ENCODE peak calls at places on chromosomes 6 and 20, in eight cellular contexts. One of them, this sample, is unnamed.

GRCh38 chr6:165884813-165885765 is 222.0 kb upstream of the PDE10A start:
- DNase-seq in uterus: peak; percentile 81
- DNase-seq in cardiac fibroblast: peak; percentile 78
- DNase-seq in fibroblast of pulmonary artery: peak; percentile 79
- DNase-seq in ascending aorta: no peak
- DNase-seq in GM23338: peak; percentile 94
- DNase-seq in brain microvascular endothelial cell: peak; percentile 70
- DNase-seq in tibial nerve: peak; percentile 89
- DNase-seq in this sample: no peak

GRCh38 chr6:6851059-6851658 is 256.6 kb upstream of the RREB1 start:
- DNase-seq in cardiac fibroblast: peak; percentile 95
- DNase-seq in ascending aorta: no peak
- DNase-seq in tibial nerve: peak; percentile 49
- DNase-seq in GM23338: no peak
- DNase-seq in uterus: peak; percentile 37
- DNase-seq in fibroblast of pulmonary artery: peak; percentile 99
- DNase-seq in brain microvascular endothelial cell: peak; percentile 97
- DNase-seq in this sample: peak; percentile 95

GRCh38 chr6:154478691-154479090 is 31.8 kb downstream of the CNKSR3 start:
- DNase-seq in GM23338: no peak
- DNase-seq in brain microvascular endothelial cell: no peak
- DNase-seq in tibial nerve: no peak
- DNase-seq in ascending aorta: no peak
- DNase-seq in uterus: no peak
- DNase-seq in cardiac fibroblast: no peak
- DNase-seq in fibroblast of pulmonary artery: no peak
- DNase-seq in this sample: no peak

GRCh38 chr20:42747765-42748411 is 441.8 kb downstream of the PTPRT start:
- DNase-seq in cardiac fibroblast: no peak
- DNase-seq in GM23338: no peak
- DNase-seq in fibroblast of pulmonary artery: no peak
- DNase-seq in tibial nerve: no peak
- DNase-seq in brain microvascular endothelial cell: no peak
- DNase-seq in uterus: no peak
- DNase-seq in ascending aorta: no peak
- DNase-seq in this sample: no peak

GRCh38 chr20:37226889-37227288 is 34.7 kb downstream of the GHRH start:
- DNase-seq in cardiac fibroblast: no peak
- DNase-seq in ascending aorta: no peak
- DNase-seq in brain microvascular endothelial cell: no peak
- DNase-seq in GM23338: no peak
- DNase-seq in tibial nerve: peak; percentile 47
- DNase-seq in uterus: peak; percentile 39
- DNase-seq in fibroblast of pulmonary artery: peak; percentile 16
- DNase-seq in this sample: no peak

GRCh38 chr6:56364482-56365313 is 117.3 kb upstream of the COL21A1 start:
- DNase-seq in uterus: no peak
- DNase-seq in GM23338: no peak
- DNase-seq in fibroblast of pulmonary artery: peak; percentile 84
- DNase-seq in cardiac fibroblast: peak; percentile 88
- DNase-seq in brain microvascular endothelial cell: peak; percentile 51
- DNase-seq in ascending aorta: no peak
- DNase-seq in tibial nerve: no peak
- DNase-seq in this sample: peak; percentile 80

GRCh38 chr6:157649311-157650260 is 173.5 kb upstream of the SNX9 start:
- DNase-seq in brain microvascular endothelial cell: no peak
- DNase-seq in tibial nerve: no peak
- DNase-seq in cardiac fibroblast: no peak
- DNase-seq in uterus: no peak
- DNase-seq in GM23338: no peak
- DNase-seq in ascending aorta: no peak
- DNase-seq in fibroblast of pulmonary artery: no peak
- DNase-seq in this sample: no peak

GRCh38 chr6:155038527-155038926 is 43.4 kb downstream of the TIAM2 start:
- DNase-seq in ascending aorta: no peak
- DNase-seq in uterus: no peak
- DNase-seq in fibroblast of pulmonary artery: no peak
- DNase-seq in tibial nerve: no peak
- DNase-seq in cardiac fibroblast: no peak
- DNase-seq in brain microvascular endothelial cell: no peak
- DNase-seq in GM23338: no peak
- DNase-seq in this sample: no peak

GRCh38 chr6:137975058-137975940 is 108.2 kb downstream of the TNFAIP3 start:
- DNase-seq in tibial nerve: no peak
- DNase-seq in GM23338: peak; percentile 27
- DNase-seq in fibroblast of pulmonary artery: peak; percentile 62
- DNase-seq in uterus: no peak
- DNase-seq in cardiac fibroblast: peak; percentile 66
- DNase-seq in brain microvascular endothelial cell: no peak
- DNase-seq in ascending aorta: no peak
- DNase-seq in this sample: no peak
- H3K4me3 ChIP-seq in tibial nerve: no peak overlapping the region
- H3K4me3 ChIP-seq in GM23338: no peak overlapping the region
- H3K4me3 ChIP-seq in fibroblast of pulmonary artery: no peak overlapping the region
- H3K4me3 ChIP-seq in uterus: no peak overlapping the region
- H3K4me3 ChIP-seq in cardiac fibroblast: no peak overlapping the region
- H3K4me3 ChIP-seq in brain microvascular endothelial cell: no peak overlapping the region
- H3K4me3 ChIP-seq in ascending aorta: no peak overlapping the region
- H3K4me3 ChIP-seq in this sample: no peak overlapping the region

DNA sequence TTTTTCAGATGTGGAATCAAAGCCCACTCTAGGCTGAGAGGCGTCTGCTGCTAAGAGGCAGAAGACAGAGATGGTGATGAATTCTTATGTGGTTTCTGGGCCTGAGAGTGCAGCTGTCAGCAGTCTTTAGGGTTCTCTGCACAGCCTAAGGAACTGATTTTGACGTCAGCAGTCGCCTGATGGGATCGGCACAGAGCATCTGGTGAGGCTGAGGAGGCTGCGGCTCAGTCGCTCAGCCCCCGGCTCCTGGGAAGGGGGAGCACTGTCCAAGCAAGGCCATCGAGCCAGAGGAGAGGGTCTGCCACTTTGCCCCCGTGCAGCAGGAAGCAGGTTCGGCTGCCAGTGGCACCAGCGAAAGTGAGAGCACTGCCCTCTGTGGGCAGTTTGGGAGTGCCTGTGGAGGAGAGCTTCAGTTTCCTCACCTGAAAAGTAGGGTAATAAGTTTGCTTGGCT is 92.5 kb downstream of the TCP11 start:
- DNase-seq in GM23338: peak; percentile 56
- DNase-seq in uterus: no peak
- DNase-seq in cardiac fibroblast: peak; percentile 21
- DNase-seq in ascending aorta: no peak
- DNase-seq in fibroblast of pulmonary artery: peak; percentile 68
- DNase-seq in brain microvascular endothelial cell: no peak
- DNase-seq in tibial nerve: no peak
- DNase-seq in this sample: no peak
- TF ChIP-seq CTCF in GM23338: peak; percentile 44
- TF ChIP-seq CTCF in uterus: peak; percentile 41
- TF ChIP-seq CTCF in cardiac fibroblast: peak; percentile 11
- TF ChIP-seq CTCF in ascending aorta: peak; percentile 30
- TF ChIP-seq CTCF in fibroblast of pulmonary artery: peak; percentile 47
- TF ChIP-seq CTCF in brain microvascular endothelial cell: peak; percentile 43
- TF ChIP-seq CTCF in tibial nerve: peak; percentile 25
- TF ChIP-seq CTCF in this sample: peak; percentile 46

GRCh38 chr20:58694241-58695083 is 1.9 kb downstream of the NPEPL1 start:
- DNase-seq in ascending aorta: no peak
- DNase-seq in cardiac fibroblast: no peak
- DNase-seq in fibroblast of pulmonary artery: no peak
- DNase-seq in uterus: no peak
- DNase-seq in brain microvascular endothelial cell: no peak
- DNase-seq in GM23338: no peak
- DNase-seq in tibial nerve: no peak
- DNase-seq in this sample: no peak
- H3K4me3 ChIP-seq in ascending aorta: no peak overlapping the region
- H3K4me3 ChIP-seq in cardiac fibroblast: no peak overlapping the region
- H3K4me3 ChIP-seq in fibroblast of pulmonary artery: no peak overlapping the region
- H3K4me3 ChIP-seq in uterus: no peak overlapping the region
- H3K4me3 ChIP-seq in brain microvascular endothelial cell: no peak overlapping the region
- H3K4me3 ChIP-seq in GM23338: no peak overlapping the region
- H3K4me3 ChIP-seq in tibial nerve: no peak overlapping the region
- H3K4me3 ChIP-seq in this sample: no peak overlapping the region

GRCh38 chr20:10788877-10789276 is 115.1 kb upstream of the JAG1 start:
- DNase-seq in tibial nerve: no peak
- DNase-seq in GM23338: no peak
- DNase-seq in fibroblast of pulmonary artery: no peak
- DNase-seq in brain microvascular endothelial cell: no peak
- DNase-seq in ascending aorta: no peak
- DNase-seq in cardiac fibroblast: no peak
- DNase-seq in uterus: no peak
- DNase-seq in this sample: no peak
- TF ChIP-seq CTCF in tibial nerve: no peak
- TF ChIP-seq CTCF in GM23338: no peak
- TF ChIP-seq CTCF in fibroblast of pulmonary artery: no peak
- TF ChIP-seq CTCF in brain microvascular endothelial cell: no peak
- TF ChIP-seq CTCF in ascending aorta: no peak
- TF ChIP-seq CTCF in cardiac fibroblast: no peak
- TF ChIP-seq CTCF in uterus: no peak
- TF ChIP-seq CTCF in this sample: no peak

DNA sequence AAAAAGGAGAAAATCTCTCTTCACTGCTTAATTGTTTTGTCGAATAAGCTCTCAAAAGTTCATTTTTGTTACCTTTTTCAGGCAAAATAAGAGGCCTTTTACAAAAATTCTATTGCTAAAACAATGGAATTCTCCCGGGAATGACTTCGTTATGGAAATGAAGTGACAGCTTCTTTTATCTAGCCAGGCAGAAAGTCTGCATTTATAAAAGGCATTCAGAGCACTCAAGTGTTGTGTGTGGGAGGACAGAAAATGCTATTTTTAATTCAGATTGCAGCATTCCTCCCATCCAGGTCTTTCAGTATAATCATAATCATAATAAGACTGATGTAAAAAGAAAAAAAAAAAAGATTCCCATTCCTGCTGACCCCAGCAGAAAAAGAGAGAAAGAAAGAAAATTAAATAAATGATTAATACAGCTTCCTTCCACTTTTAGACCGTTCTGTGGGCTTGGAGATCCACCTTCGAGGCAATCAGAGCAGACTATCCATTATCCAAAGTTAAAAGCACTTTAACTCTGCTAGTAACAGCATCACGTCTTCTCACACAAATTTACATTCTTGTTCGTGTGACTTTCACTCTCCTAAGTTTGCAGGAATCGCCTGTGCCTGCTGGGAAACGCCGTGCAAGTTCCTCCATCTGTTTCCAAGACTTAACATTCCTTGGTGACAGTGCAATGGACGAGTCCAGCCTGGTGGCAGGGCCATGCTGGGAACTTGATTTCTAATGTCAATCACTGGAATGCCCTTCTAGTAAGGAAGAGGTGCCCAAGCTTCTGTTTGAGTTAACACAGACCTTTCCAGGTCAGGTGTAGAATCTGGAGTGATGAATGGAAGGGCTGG is 258.8 kb downstream of the GMPR start:
- DNase-seq in uterus: no peak
- DNase-seq in ascending aorta: no peak
- DNase-seq in fibroblast of pulmonary artery: peak; percentile 50
- DNase-seq in GM23338: peak; percentile 56
- DNase-seq in tibial nerve: no peak
- DNase-seq in brain microvascular endothelial cell: no peak
- DNase-seq in cardiac fibroblast: no peak
- DNase-seq in this sample: no peak
- H3K4me3 ChIP-seq in uterus: no peak overlapping the region
- H3K4me3 ChIP-seq in ascending aorta: no peak overlapping the region
- H3K4me3 ChIP-seq in fibroblast of pulmonary artery: no peak overlapping the region
- H3K4me3 ChIP-seq in GM23338: peak overlapping the region; percentile 9
- H3K4me3 ChIP-seq in tibial nerve: no peak overlapping the region
- H3K4me3 ChIP-seq in brain microvascular endothelial cell: no peak overlapping the region
- H3K4me3 ChIP-seq in cardiac fibroblast: no peak overlapping the region
- H3K4me3 ChIP-seq in this sample: no peak overlapping the region

DNA sequence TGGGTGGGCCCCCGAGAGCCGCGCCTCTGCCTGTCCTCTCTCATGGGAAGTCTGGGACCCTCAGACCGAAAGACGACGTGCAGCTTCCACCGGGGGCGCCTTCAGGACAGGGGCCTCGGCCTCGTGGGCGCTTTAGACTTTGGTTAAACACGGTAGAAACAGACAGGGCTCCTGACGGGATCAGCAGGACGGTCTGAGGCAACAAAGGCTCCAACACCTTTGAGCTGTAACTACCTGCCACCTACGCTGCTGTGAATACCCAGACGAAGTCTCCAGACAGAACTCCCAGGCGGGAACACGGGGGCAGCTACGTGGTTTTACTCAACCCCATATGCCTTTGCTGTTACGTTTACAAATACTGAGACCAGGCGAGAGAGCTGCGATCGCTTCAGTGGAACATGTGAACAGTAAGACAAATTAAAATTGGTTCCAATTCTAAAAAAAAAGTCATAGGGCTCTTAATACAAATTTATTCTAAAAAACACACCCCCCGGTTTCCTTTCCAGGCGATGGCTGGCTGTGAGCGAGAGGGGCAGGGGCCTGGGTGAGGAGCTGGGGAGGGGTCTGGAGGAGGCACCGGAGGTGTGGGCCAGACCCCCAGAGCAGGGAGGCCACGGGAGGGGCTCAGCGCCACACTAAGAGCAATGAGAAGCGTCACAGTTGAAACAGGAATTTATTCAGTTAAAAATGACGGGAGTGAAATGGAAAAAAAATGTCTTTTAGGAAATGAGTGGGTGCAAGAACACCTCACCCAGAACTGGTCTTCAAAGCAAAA is 453.2 kb downstream of the QKI start:
- DNase-seq in uterus: no peak
- DNase-seq in fibroblast of pulmonary artery: no peak
- DNase-seq in brain microvascular endothelial cell: no peak
- DNase-seq in GM23338: peak; percentile 55
- DNase-seq in tibial nerve: no peak
- DNase-seq in cardiac fibroblast: no peak
- DNase-seq in ascending aorta: no peak
- DNase-seq in this sample: no peak
- TF ChIP-seq CTCF in uterus: no peak
- TF ChIP-seq CTCF in fibroblast of pulmonary artery: no peak
- TF ChIP-seq CTCF in brain microvascular endothelial cell: no peak
- TF ChIP-seq CTCF in GM23338: peak; percentile 33
- TF ChIP-seq CTCF in tibial nerve: no peak
- TF ChIP-seq CTCF in cardiac fibroblast: no peak
- TF ChIP-seq CTCF in ascending aorta: no peak
- TF ChIP-seq CTCF in this sample: no peak

DNA sequence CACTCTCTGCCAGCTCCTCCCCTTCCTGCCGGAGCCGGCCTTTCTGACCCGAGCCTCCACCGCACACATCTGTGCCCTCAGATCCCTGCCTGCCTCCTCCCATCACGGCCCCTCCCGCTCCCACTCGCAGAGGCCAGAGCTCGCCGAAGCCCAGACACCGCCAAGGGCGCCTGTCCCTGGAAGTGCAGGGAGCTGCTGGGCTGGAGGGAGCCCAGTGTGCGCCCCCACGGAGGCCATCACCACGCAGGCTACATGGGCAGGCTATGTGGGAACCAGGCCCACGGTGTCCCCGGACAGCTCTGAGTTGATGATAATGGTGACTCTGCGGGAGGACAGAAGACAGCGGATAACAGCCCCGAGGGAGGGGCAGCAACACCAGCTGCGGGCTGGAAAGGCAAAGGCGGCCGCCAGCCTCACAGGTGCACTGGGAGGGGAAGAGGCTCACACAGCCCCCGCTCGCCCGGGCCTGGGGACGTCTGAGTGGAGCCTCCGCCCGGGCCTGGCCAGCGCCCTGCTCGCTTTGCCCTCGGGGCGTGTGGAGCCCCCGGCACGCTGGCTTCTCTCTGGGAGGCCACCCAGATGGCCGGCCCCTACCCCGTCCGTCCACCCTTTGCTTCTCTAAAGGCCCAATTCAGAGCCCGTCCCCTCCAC is 154.9 kb downstream of the DLL1 start:
- DNase-seq in fibroblast of pulmonary artery: no peak
- DNase-seq in ascending aorta: peak; percentile 56
- DNase-seq in uterus: no peak
- DNase-seq in brain microvascular endothelial cell: no peak
- DNase-seq in GM23338: no peak
- DNase-seq in cardiac fibroblast: no peak
- DNase-seq in tibial nerve: no peak
- DNase-seq in this sample: no peak
- H3K4me3 ChIP-seq in fibroblast of pulmonary artery: no peak overlapping the region
- H3K4me3 ChIP-seq in ascending aorta: no peak overlapping the region
- H3K4me3 ChIP-seq in uterus: no peak overlapping the region
- H3K4me3 ChIP-seq in brain microvascular endothelial cell: no peak overlapping the region
- H3K4me3 ChIP-seq in GM23338: no peak overlapping the region
- H3K4me3 ChIP-seq in cardiac fibroblast: no peak overlapping the region
- H3K4me3 ChIP-seq in tibial nerve: no peak overlapping the region
- H3K4me3 ChIP-seq in this sample: no peak overlapping the region